ENCODE peak calls at places on chromosomes 12 and 14, in ten cellular contexts. N is amniotic stem cell; W is dorsolateral prefrontal cortex; O is AG04450; D is NCI-H1092 treated with DMSO at 0.1 percent for 48 hours; Q is heart left ventricle; G is occipital lobe; B is EL; L is stimulated activated CD4-positive, alpha-beta T cell treated with anti-CD3 and anti-CD28 coated beads, Interleukin-1b, Interleukin-23, amount 100 ng/mL, for 24 hours; A is upper lobe of left lung. Y is an unnamed sample.

GRCh38 chr12:13099066-13099909 is 4.2 kb downstream of the GSG1 start:
- DNase-seq in L (no peak), Q (peak; percentile 57), W (no peak), D (no peak), O (no peak), N (no peak), B (no peak), A (no peak), G (no peak), Y (no peak)

GRCh38 chr12:83322816-83323215 is 636.1 kb downstream of the TMTC2 start:
- DNase-seq in O (no peak), W (no peak), B (no peak), A (no peak), G (no peak), N (no peak), D (no peak), L (no peak), Q (no peak), Y (no peak)

GRCh38 chr12:115370650-115371049 is 686.7 kb upstream of the TBX3 start:
- DNase-seq in B (no peak), A (no peak), D (no peak), N (no peak), Q (no peak), O (no peak), W (no peak), G (no peak), L (no peak), Y (no peak)

GRCh38 chr14:23566782-23567185 is 807 bp downstream of the AP1G2 start:
- DNase-seq in L (no peak), Q (no peak), A (no peak), W (no peak), D (peak; percentile 28), O (no peak), G (no peak), N (no peak), B (peak; percentile 32), Y (no peak)

GRCh38 chr14:56168007-56168616 is 49.9 kb downstream of the PELI2 start:
- DNase-seq in N (no peak), B (no peak), W (no peak), G (no peak), A (no peak), O (no peak), L (no peak), Q (no peak), D (no peak), Y (no peak)

GRCh38 chr12:26122681-26123481 is 2.0 kb downstream of the BHLHE41 start:
- DNase-seq in A (peak; percentile 91), Q (peak; percentile 70), B (peak; percentile 79), D (peak; percentile 27), G (peak; percentile 67), W (peak; percentile 68), N (peak; percentile 55), O (no peak), L (no peak), Y (no peak)

GRCh38 chr12:10779103-10779502 is 23.3 kb downstream of the TAS2R7 start:
- DNase-seq in D (no peak), L (no peak), W (no peak), N (no peak), O (no peak), B (no peak), G (no peak), Q (no peak), A (no peak), Y (no peak)

GRCh38 chr12:129298921-129299320 is 445.6 kb downstream of the GLT1D1 start:
- DNase-seq in D (no peak), B (no peak), N (no peak), O (no peak), A (no peak), Q (no peak), W (no peak), G (no peak), L (no peak), Y (no peak)

GRCh38 chr12:127888948-127889347 is 378.0 kb upstream of the TMEM132C start:
- DNase-seq in G (no peak), Q (peak; percentile 22), B (peak; percentile 79), A (no peak), O (no peak), L (no peak), W (no peak), N (peak; percentile 32), D (no peak), Y (no peak)

GRCh38 chr12:27688671-27689070 is 7.6 kb upstream of the REP15 start:
- DNase-seq in O (no peak), W (no peak), A (no peak), N (no peak), G (no peak), Q (no peak), B (no peak), L (no peak), D (no peak), Y (no peak)

Y was measured in stimulated activated CD8-positive, alpha-beta memory T cell treated with anti-CD3 and anti-CD28 coated beads, Interleukin-7, amount 100 ng/mL, for 1 hour.